ENCODE peak calls at places on chromosomes 12 and 14, in nine cellular contexts. K is stimulated activated CD8-positive, alpha-beta memory T cell treated with anti-CD3 and anti-CD28 coated beads, Interleukin-12 subunit alpha, Interleukin-12 subunit beta, amount 100 ng/mL, for 4 hours; W is fibroblast of gingiva; F is choroid plexus epithelial cell; L is AG09319; E is T-helper 9 cell; T is GM20000; G is HT-29; P is DMS153. J is an unnamed sample.

GRCh38 chr12:14774944-14775651 is 28.2 kb downstream of the WBP11 start:
- DNase-seq in K (peak), W (peak), F (peak), L (no peak), E (peak), T (no peak), G (peak), P (no peak), J (peak)

GRCh38 chr14:90522585-90523191 is 125.9 kb downstream of the CALM1 start:
- DNase-seq in K (no peak), W (peak), F (peak), L (no peak), E (no peak), T (no peak), G (no peak), P (peak), J (no peak)

GRCh38 chr14:28774764-28775738 is 8.5 kb downstream of the FOXG1 start:
- DNase-seq in K (no peak), W (no peak), F (no peak), L (no peak), E (no peak), T (no peak), G (no peak), P (peak), J (no peak)

GRCh38 chr14:34219661-34220060 is 242.4 kb downstream of the SPTSSA start:
- DNase-seq in K (no peak), W (no peak), F (no peak), L (no peak), E (no peak), T (no peak), G (no peak), P (no peak), J (no peak)

GRCh38 chr14:102050625-102051024 is 36.2 kb downstream of the HSP90AA1 start:
- DNase-seq in K (no peak), W (peak), F (no peak), L (peak), E (no peak), T (no peak), G (no peak), P (no peak), J (no peak)

GRCh38 chr14:68676511-68676943 is 116.3 kb downstream of the ZFP36L1 start:
- DNase-seq in K (no peak), W (no peak), F (no peak), L (no peak), E (no peak), T (no peak), G (peak), P (peak), J (no peak)

GRCh38 chr14:74014299-74014698 is 4.8 kb downstream of the ENTPD5 start:
- DNase-seq in K (no peak), W (peak), F (peak), L (no peak), E (no peak), T (no peak), G (peak), P (no peak), J (no peak)

GRCh38 chr14:106372870-106373657 is 846.7 kb downstream of the TMEM121 start:
- DNase-seq in K (peak), W (no peak), F (no peak), L (no peak), E (peak), T (peak), G (peak), P (peak), J (peak)

GRCh38 chr12:64456119-64456518 is 4.2 kb downstream of the TBK1 start:
- DNase-seq in K (no peak), W (no peak), F (no peak), L (no peak), E (no peak), T (no peak), G (no peak), P (no peak), J (no peak)

GRCh38 chr14:34461334-34462131 is 507 bp downstream of the SPTSSA start:
- DNase-seq in K (peak), W (peak), F (peak), L (no peak), E (no peak), T (no peak), G (peak), P (no peak), J (no peak)

GRCh38 chr14:36502558-36503508 is 17.2 kb downstream of the NKX2-1 start:
- DNase-seq in K (no peak), W (no peak), F (no peak), L (no peak), E (no peak), T (no peak), G (no peak), P (peak), J (no peak)

GRCh38 chr12:55745361-55746146 is 2.6 kb downstream of the GDF11 start:
- DNase-seq in K (no peak), W (peak), F (peak), L (no peak), E (no peak), T (peak), G (no peak), P (peak), J (no peak)